ENCODE peak calls at places on chromosomes 5 and 9, in four cellular contexts. J is psoas muscle, H is cardiac muscle cell, B is Panc1. D is an unnamed sample. For H3K36me3, the result is how much of the 10 kb centered on the place peaks cover.

GRCh38 chr9:129312731-129313130 is 134.7 kb upstream of the IER5L start:
- DNase-seq in H (no peak), B (no peak), J (peak), D (no peak)

GRCh38 chr5:124021066-124021641 is 509.2 kb downstream of the CSNK1G3 start:
- DNase-seq in J (no peak), H (no peak), B (no peak), D (no peak)

GRCh38 chr5:124661317-124662141 is 84.9 kb downstream of the ZNF608 start:
- DNase-seq in B (no peak), H (peak), J (no peak), D (peak)

GRCh38 chr9:93592389-93593021 is 16.1 kb downstream of the PHF2 start:
- DNase-seq in B (no peak), J (peak), H (no peak), D (no peak)

GRCh38 chr5:170483701-170484458 is 19.9 kb upstream of the KCNIP1 start:
- DNase-seq in J (no peak), H (no peak), B (no peak), D (peak)

GRCh38 chr9:21677834-21678233 is 124.6 kb upstream of the MTAP start:
- DNase-seq in J (no peak), B (peak), H (no peak), D (peak)

GRCh38 chr5:19140276-19140675 is 847.7 kb downstream of the CDH18 start:
- DNase-seq in B (no peak), H (no peak), J (no peak), D (no peak)

GRCh38 chr5:76691470-76692273 is 24.3 kb upstream of the F2R start:
- DNase-seq in H (no peak), J (no peak), B (no peak), D (no peak)

GRCh38 chr9:126292736-126293521 is 33.7 kb upstream of the MVB12B start:
- DNase-seq in B (no peak), J (no peak), H (no peak), D (no peak)

GRCh38 chr5:93193756-93194155 is 387.3 kb downstream of the NR2F1-AS1 start:
- DNase-seq in H (no peak), J (no peak), B (no peak), D (peak)

GRCh38 chr9:69731348-69731747 is 28.5 kb downstream of the PTAR1 start:
- DNase-seq in H (no peak), J (no peak), B (no peak), D (no peak)
- H3K4me3 ChIP-seq in H (no peak), J (no peak), B (no peak), D (no peak)

GRCh38 chr5:72908666-72909065 is 47.2 kb upstream of the FCHO2 start:
- DNase-seq in H (no peak), B (no peak), J (no peak), D (no peak)
- H3K36me3 ChIP-seq in H (half or more), B (half or more), J (under half), D (half or more)

GRCh38 chr5:102295534-102296228 is 403 bp downstream of the SLCO4C1 start:
- DNase-seq in H (no peak), B (no peak), J (peak), D (no peak)

GRCh38 chr5:102294996-102295395 is 1.1 kb downstream of the SLCO4C1 start:
- DNase-seq in H (no peak), J (no peak), B (no peak), D (no peak)

DNA sequence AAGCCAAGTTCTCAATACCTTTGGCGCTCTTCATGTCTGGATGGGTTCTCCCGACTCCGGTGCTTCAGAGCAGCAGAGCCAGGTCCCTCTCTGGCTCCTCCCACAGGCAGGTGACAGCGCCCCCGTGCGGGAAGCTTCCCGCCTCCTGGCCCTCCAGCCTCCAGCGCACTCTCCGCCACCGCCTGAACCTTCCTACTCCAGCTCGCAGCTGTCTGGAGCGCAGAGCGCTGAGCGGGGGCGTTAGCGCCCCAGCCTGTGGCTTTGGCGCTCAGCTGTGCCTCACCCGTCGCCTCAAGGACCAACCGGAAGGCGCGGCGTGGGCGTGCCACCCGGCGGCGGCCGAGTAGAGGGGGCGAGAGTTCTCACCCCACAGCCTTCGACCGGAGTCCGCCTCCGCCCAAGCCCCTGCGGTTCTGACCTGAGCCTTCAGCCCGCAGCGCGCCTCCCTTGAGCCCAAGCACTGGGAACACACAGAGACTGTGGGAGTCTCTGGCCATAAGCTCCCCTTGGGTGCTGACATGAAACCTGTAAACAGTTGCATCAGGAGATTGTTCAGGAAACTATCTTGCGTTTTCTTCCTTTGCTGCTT is at the start of gene SLCO4C1:
- DNase-seq in B (peak), J (peak), H (peak), D (peak)
- H3K4me3 ChIP-seq in B (peak), J (peak), H (peak), D (peak)

GRCh38 chr9:78307360-78307759 is 10.4 kb downstream of the PSAT1 start:
- DNase-seq in H (no peak), B (no peak), J (no peak), D (no peak)
- H3K36me3 ChIP-seq in H (under half), B (under half), J (under half), D (half or more)

DNA sequence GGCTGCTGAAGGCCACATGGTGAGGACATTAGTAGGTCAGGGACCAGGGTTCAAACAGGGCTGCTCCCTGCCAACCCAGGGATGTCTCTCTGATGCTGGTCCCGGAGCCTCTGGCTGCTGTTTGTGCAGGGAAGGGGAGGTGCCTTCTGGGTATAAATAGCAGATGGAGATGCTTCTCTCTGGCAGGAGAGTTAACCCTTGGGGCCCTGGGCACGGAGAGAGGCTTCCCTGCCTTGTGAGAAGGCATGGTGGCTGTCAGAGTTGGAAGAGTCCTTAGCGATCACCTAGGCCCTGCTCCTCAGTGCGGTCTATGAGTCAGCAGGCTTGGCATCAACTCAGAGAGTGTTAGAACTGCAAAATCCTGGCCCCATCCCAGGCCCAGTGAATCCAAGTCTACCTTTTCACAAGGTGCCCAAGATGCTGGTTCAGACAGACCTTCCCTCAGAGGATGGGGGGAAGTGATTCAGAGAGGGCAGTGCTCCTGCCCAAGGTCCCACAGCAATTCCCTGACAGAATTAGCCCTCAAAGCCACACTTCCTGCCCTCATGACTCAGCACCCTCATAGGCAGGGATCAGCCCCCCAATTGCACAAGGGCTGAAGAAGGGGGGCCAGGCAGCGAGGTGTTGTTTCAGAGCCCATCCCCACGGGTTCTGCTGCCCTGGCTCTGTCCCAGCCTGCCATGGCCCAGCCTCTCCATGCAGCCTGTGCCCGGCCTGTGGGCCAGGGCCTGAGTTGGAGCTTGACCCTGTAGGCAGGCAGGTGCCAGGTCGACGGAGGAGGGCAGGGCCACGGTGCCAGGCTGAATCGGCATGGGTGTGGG is 25.6 kb downstream of the CAMK2A start:
- DNase-seq in H (peak), B (peak), J (peak), D (peak)
- H3K4me3 ChIP-seq in H (peak), B (no peak), J (no peak), D (no peak)

GRCh38 chr5:149349382-149349781 is 4.1 kb downstream of the GRPEL2 start:
- DNase-seq in J (no peak), B (no peak), H (no peak), D (no peak)
- H3K36me3 ChIP-seq in J (under half), B (half or more), H (under half), D (half or more)

DNA sequence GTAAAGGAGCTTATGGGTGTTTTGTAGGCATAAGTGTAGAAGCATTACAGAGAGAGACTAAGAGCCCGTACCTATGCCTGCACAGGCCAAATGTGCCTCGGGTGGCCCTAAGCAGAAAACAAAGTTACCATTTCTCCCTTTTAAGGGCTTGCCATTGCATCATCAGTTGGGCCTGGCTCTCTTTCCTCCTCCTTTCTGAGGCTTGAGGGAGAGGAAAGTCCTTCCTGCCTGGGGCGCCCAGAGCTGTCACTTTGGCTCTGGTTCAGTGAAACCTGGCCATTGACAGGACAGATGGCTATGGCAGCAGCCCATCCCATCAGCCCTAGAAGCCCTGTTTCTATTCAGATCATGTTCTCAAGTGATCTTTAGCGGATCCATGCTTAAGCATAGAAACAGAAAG is 293.3 kb downstream of the YTHDC2 start:
- DNase-seq in H (peak), B (no peak), J (no peak), D (no peak)
- H3K4me3 ChIP-seq in H (no peak), B (no peak), J (no peak), D (no peak)

GRCh38 chr9:96769989-96770388 is 7.9 kb downstream of the ZNF510 start:
- DNase-seq in H (no peak), J (no peak), B (no peak), D (no peak)

GRCh38 chr9:96766199-96766598 is 11.7 kb downstream of the ZNF510 start:
- DNase-seq in J (no peak), H (no peak), B (no peak), D (no peak)

DNA sequence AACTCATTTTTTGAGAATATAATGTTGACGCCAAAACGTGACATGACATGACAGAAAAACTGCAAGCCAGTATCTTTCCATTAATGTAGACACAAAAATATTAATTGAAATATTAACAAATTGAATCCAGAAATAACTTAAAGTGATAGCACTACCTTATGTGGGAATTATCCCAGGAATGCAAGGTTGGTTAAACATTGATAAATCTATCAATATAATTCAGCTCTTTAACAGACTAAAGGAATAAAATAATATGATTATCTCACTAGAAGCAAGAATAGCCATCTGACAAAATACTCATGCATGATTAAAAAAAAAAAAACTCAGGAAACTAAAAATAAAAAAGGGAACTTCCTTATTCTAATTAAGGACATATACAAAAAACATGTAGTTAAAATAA is 6.8 kb downstream of the ZNF510 start:
- DNase-seq in H (no peak), B (no peak), J (no peak), D (no peak)
- H3K36me3 ChIP-seq in H (under half), B (under half), J (under half), D (half or more)

DNA sequence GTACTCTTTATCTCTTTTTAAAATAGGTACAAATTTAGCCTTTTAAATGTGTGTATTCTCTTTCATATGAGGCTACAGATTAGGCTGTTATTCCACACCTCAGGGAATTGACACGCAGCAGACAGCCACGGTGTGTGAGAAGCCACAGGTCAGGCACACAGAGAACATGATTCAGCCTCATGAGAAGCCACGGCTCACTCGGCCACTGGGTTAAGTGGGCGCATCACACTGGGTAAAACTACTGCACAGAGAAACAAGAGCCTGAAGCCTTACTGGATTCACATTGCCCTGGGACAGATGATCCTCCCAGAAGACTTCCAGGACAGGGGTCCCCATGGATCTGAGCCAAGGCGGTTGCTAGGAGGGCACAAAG is 28.2 kb downstream of the LPCAT1 start:
- DNase-seq in J (no peak), B (no peak), H (no peak), D (no peak)
- H3K4me3 ChIP-seq in J (no peak), B (no peak), H (no peak), D (no peak)

D was measured in MG63.